ENCODE peak calls at places on chromosomes 2 and 18, in eight cellular contexts. D is esophagus squamous epithelium; R is CD4-positive, alpha-beta T cell; T is adrenal gland; K is astrocyte of the spinal cord; C is heart left ventricle; O is nephron progenitor cell; Z is epithelial cell of esophagus. Q is an unnamed sample.

GRCh38 chr18:13260114-13260926 is 41.8 kb downstream of the LDLRAD4 start:
- DNase-seq in K (no peak), C (no peak), Z (no peak), R (no peak), O (no peak), T (no peak), D (no peak), Q (no peak)

GRCh38 chr18:42072407-42072806 is 117.4 kb downstream of the PIK3C3 start:
- DNase-seq in Z (no peak), R (no peak), T (no peak), K (no peak), D (no peak), O (no peak), C (no peak), Q (no peak)

GRCh38 chr2:19299522-19299921 is 58.9 kb downstream of the OSR1 start:
- DNase-seq in R (no peak), O (no peak), T (no peak), C (no peak), K (no peak), D (no peak), Z (no peak), Q (no peak)

GRCh38 chr18:21163647-21164625 is 52.3 kb upstream of the ROCK1 start:
- DNase-seq in C (no peak), K (peak), D (no peak), O (no peak), R (no peak), T (no peak), Z (peak), Q (no peak)

GRCh38 chr2:241540391-241540765 is 18.2 kb upstream of the BOK start:
- DNase-seq in R (no peak), O (no peak), K (no peak), T (no peak), C (no peak), Z (peak), D (no peak), Q (peak)

GRCh38 chr2:144480257-144480656 is 39.7 kb downstream of the ZEB2 start:
- DNase-seq in D (no peak), O (no peak), C (no peak), R (no peak), Z (no peak), K (no peak), T (no peak), Q (no peak)

GRCh38 chr2:18848641-18849040 is 259.3 kb upstream of the NT5C1B start:
- DNase-seq in C (no peak), R (no peak), D (no peak), K (no peak), T (no peak), O (no peak), Z (no peak), Q (no peak)

GRCh38 chr2:86081724-86082123 is 24.0 kb downstream of the POLR1A start:
- DNase-seq in K (no peak), C (no peak), D (no peak), Z (peak), T (no peak), O (no peak), R (no peak), Q (no peak)

GRCh38 chr2:64586883-64587481 is 62.9 kb downstream of the AFTPH start:
- DNase-seq in T (no peak), O (no peak), R (no peak), Z (peak), K (peak), D (no peak), C (no peak), Q (peak)

GRCh38 chr2:234425923-234426603 is 70.8 kb downstream of the ARL4C start:
- DNase-seq in R (peak), K (no peak), O (no peak), D (no peak), T (no peak), Z (no peak), C (no peak), Q (no peak)

GRCh38 chr2:227370791-227371312 is 8.3 kb downstream of the TM4SF20 start:
- DNase-seq in C (peak), K (peak), T (peak), O (no peak), Z (peak), D (no peak), R (no peak), Q (no peak)

DNA sequence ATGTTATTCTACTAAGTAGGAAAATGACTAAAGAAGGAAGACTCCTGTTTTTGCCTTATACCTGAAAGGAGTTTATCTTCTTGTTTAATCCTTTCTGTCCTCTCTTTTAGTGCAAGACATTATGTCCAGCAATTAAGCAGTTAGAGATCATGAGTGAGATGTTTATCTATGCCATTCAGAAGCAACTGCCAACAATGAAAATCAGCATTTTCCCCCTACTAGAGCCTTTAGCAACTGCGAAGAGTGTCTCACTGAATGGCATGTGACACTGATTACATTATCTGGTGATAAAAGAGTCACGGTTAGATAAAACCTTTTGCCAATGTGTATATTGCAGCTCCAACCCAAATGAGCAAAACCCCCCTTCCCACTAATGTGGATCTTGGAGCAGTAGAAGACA is 357.7 kb upstream of the SYT4 start:
- DNase-seq in T (no peak), O (no peak), R (no peak), Z (no peak), D (no peak), K (no peak), C (no peak), Q (no peak)
- TF ChIP-seq CTCF in T (no peak), O (no peak), R (no peak), Z (no peak), D (no peak), K (no peak), C (no peak), Q (no peak)

GRCh38 chr18:46213295-46213694 is 109.1 kb downstream of the HAUS1 start:
- DNase-seq in Z (peak), D (no peak), R (no peak), K (no peak), O (no peak), T (no peak), C (no peak), Q (peak)
- TF ChIP-seq CTCF in Z (peak), D (peak), R (peak), K (peak), O (peak), T (peak), C (peak), Q (peak)

DNA sequence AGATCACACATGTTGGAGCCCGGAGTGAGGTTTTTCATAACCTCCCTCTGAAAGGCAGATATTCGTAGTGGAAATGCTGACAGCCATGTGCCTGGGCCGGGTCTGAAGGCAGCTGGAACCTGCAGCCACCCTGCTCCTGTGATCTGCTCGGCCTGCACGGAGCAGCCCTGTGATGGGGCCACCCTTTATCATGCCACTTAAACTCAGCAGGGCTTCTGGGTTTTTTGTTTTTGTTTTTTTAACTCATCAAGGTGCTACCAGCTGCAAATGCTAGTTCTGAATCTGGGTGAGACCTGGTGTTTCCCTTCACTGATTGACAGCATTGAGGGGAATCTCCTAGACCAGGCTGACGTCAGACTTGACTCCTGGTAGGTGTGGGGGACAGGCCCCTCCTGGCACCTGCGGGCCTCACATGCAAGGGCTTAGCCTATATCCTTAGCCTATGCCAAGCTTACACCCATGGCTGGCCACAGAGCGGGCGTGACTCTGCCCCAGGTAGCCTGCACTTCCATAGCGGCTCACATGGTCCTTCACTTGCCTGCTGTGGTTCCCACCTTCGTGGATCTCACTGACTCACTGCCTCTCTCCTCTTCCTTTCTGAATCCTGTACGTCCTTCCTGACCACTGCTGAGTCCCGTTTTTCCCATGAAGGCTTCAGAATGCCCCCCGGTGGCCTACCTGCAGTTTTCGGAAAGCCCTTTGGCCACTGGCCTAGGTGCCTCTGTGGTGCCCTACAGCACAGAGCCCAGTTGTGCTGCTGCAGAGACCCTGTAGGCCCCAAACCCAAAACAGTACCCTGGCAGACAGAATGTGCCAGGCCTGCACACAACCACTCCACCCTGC is 217.2 kb downstream of the SEPTIN10 start:
- DNase-seq in R (no peak), Z (no peak), O (no peak), C (no peak), T (no peak), D (no peak), K (no peak), Q (no peak)
- TF ChIP-seq CTCF in R (no peak), Z (no peak), O (no peak), C (peak), T (no peak), D (no peak), K (no peak), Q (no peak)

DNA sequence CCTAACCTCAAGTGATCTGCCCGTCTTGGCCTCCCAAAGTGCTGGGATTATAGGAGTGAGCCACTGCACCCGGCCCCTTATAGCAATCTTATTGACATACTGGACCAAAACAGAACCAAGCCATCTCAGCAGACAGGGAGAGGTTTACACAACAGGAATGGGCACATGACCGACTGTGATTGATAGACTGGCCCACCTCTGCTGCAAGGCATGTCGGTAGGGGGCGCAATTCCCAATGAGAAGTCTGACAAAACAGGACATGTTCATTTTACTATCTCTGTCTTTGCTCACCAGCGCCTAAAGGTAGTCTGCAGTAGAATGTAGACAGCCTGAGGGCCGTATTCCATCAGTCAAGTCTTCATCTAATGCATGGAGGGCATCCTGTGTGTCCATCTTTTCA is 2.0 kb downstream of the LYPD6B start:
- DNase-seq in R (peak), K (no peak), T (no peak), C (no peak), O (peak), D (no peak), Z (peak), Q (peak)
- TF ChIP-seq CTCF in R (peak), K (peak), T (no peak), C (peak), O (peak), D (peak), Z (peak), Q (peak)

GRCh38 chr2:124024491-124025348 is at the start of gene CNTNAP5:
- DNase-seq in D (no peak), Z (peak), K (peak), R (no peak), O (peak), T (peak), C (peak), Q (peak)

DNA sequence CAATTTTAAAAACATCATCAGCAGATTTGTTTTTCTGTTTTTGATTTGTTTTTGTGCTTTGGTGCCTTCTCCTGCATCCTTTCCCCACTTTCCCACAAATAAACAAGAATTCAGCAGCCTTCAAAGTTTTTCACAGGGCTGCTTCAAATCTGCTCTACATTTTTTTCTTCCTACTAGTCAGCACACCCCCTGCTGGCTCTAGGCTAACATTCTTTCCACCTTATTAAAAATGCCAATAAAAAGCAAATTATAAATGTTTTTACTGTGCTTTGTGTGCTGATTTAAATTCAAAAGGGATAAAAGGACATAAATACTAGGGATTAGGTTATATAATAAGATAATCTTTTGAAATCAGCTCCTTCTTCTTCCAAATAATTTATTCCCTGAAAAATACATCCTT is 6.2 kb upstream of the CNTNAP5 start:
- DNase-seq in K (no peak), T (no peak), C (no peak), D (no peak), R (no peak), Z (no peak), O (no peak), Q (no peak)
- TF ChIP-seq CTCF in K (peak), T (no peak), C (no peak), D (no peak), R (no peak), Z (peak), O (peak), Q (no peak)

GRCh38 chr18:79449551-79450288 is 54.0 kb downstream of the NFATC1 start:
- DNase-seq in K (no peak), Z (no peak), C (no peak), D (no peak), O (no peak), T (no peak), R (no peak), Q (no peak)

GRCh38 chr18:79450289-79450920 is 54.7 kb downstream of the NFATC1 start:
- DNase-seq in K (no peak), O (no peak), T (no peak), R (no peak), Z (no peak), C (no peak), D (no peak), Q (no peak)

GRCh38 chr18:79452190-79452990 is 56.7 kb downstream of the NFATC1 start:
- DNase-seq in O (no peak), Z (no peak), T (no peak), C (no peak), R (no peak), K (peak), D (no peak), Q (no peak)

GRCh38 chr18:79452991-79453645 is 57.4 kb downstream of the NFATC1 start:
- DNase-seq in Z (no peak), C (no peak), R (no peak), O (no peak), T (no peak), K (no peak), D (no peak), Q (no peak)

DNA sequence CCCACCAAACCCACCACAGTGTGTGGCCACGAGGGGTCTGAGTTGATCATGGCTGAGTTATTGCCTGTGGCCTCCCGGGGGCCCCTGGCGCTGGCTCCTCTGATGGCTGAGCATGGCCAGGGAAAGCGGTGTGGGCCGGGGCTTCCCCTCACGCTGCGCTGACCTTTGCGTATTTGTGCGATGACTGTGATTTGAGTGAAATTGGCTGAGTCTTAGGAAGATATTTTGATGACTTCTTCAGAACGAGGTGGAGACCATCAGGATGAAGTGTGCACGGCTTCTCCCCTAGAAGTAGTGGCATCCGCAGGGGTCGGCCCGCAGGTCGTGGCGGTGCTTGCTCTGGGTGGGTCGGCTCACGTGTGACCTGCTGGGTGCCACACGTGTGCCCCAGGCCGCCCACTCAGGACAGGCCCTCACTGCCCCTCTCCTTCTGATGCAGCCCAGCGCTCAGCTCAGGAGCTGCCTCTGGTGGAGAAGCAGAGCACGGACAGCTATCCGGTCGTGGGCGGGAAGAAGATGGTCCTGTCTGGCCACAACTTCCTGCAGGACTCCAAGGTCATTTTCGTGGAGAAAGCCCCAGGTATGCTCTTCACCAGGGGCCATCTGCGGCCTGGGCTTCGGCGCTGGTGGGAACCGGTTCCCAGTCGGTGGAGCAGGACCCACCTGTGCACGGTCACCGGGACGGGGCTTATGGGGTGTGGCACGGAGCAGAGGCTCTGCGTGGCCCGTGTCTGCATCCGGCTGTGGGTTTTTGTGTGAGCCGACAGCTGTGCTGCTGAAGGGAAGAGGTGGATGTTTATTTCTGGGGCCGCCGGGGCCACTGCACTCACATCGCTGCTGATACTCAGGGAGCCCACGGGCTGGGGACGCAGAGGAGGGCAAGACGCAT is 55.8 kb downstream of the NFATC1 start:
- DNase-seq in T (no peak), C (no peak), Z (no peak), R (no peak), K (no peak), D (no peak), O (no peak), Q (no peak)
- TF ChIP-seq CTCF in T (no peak), C (no peak), Z (no peak), R (no peak), K (peak), D (no peak), O (peak), Q (no peak)

Q was measured in GM10248.